ENCODE peak calls at places on chromosome 9, in eight cellular contexts. One of them, this sample, is unnamed.

GRCh38 chr9:98085955-98086354 is 29.4 kb downstream of the NANS start:
- DNase-seq in neural progenitor cell: peak; percentile 89
- DNase-seq in neuronal stem cell: peak; percentile 59
- DNase-seq in spleen: peak; percentile 29
- DNase-seq in aorta: no peak
- DNase-seq in tibial artery: no peak
- DNase-seq in CD4-positive, CD25-positive, alpha-beta regulatory T cell: no peak
- DNase-seq in PC-9: no peak
- DNase-seq in this sample: no peak

GRCh38 chr9:116499986-116500871 is 186.9 kb upstream of the TRIM32 start:
- DNase-seq in neural progenitor cell: peak; percentile 80
- DNase-seq in neuronal stem cell: no peak
- DNase-seq in spleen: no peak
- DNase-seq in aorta: no peak
- DNase-seq in tibial artery: no peak
- DNase-seq in CD4-positive, CD25-positive, alpha-beta regulatory T cell: no peak
- DNase-seq in PC-9: no peak
- DNase-seq in this sample: peak; percentile 50

GRCh38 chr9:93321220-93321610 is 130.3 kb upstream of the FAM120A start:
- DNase-seq in neural progenitor cell: no peak
- DNase-seq in neuronal stem cell: no peak
- DNase-seq in spleen: no peak
- DNase-seq in aorta: no peak
- DNase-seq in tibial artery: no peak
- DNase-seq in CD4-positive, CD25-positive, alpha-beta regulatory T cell: no peak
- DNase-seq in PC-9: no peak
- DNase-seq in this sample: no peak

GRCh38 chr9:123929177-123929869 is 603 bp downstream of the DENND1A start:
- DNase-seq in neural progenitor cell: peak; percentile 35
- DNase-seq in neuronal stem cell: no peak
- DNase-seq in spleen: no peak
- DNase-seq in aorta: peak; percentile 59
- DNase-seq in tibial artery: no peak
- DNase-seq in CD4-positive, CD25-positive, alpha-beta regulatory T cell: peak; percentile 29
- DNase-seq in PC-9: no peak
- DNase-seq in this sample: peak; percentile 21

GRCh38 chr9:104367507-104367906 is 136.6 kb upstream of the OR13F1 start:
- DNase-seq in neural progenitor cell: no peak
- DNase-seq in neuronal stem cell: no peak
- DNase-seq in spleen: no peak
- DNase-seq in aorta: no peak
- DNase-seq in tibial artery: no peak
- DNase-seq in CD4-positive, CD25-positive, alpha-beta regulatory T cell: no peak
- DNase-seq in PC-9: no peak
- DNase-seq in this sample: no peak

GRCh38 chr9:33791117-33791516 is 4.2 kb upstream of the PRSS3 start:
- DNase-seq in neural progenitor cell: no peak
- DNase-seq in neuronal stem cell: no peak
- DNase-seq in spleen: no peak
- DNase-seq in aorta: peak; percentile 58
- DNase-seq in tibial artery: no peak
- DNase-seq in CD4-positive, CD25-positive, alpha-beta regulatory T cell: no peak
- DNase-seq in PC-9: no peak
- DNase-seq in this sample: no peak

GRCh38 chr9:78407636-78408312 is 110.8 kb downstream of the PSAT1 start:
- DNase-seq in neural progenitor cell: no peak
- DNase-seq in neuronal stem cell: no peak
- DNase-seq in spleen: no peak
- DNase-seq in aorta: no peak
- DNase-seq in tibial artery: no peak
- DNase-seq in CD4-positive, CD25-positive, alpha-beta regulatory T cell: no peak
- DNase-seq in PC-9: no peak
- DNase-seq in this sample: no peak

GRCh38 chr9:109968332-109968657 is 188.3 kb downstream of the PALM2AKAP2 start:
- DNase-seq in neural progenitor cell: no peak
- DNase-seq in neuronal stem cell: no peak
- DNase-seq in spleen: no peak
- DNase-seq in aorta: no peak
- DNase-seq in tibial artery: no peak
- DNase-seq in CD4-positive, CD25-positive, alpha-beta regulatory T cell: peak; percentile 86
- DNase-seq in PC-9: no peak
- DNase-seq in this sample: no peak

GRCh38 chr9:134181648-134182034 is 17.3 kb upstream of the RNU6ATAC start:
- DNase-seq in neural progenitor cell: no peak
- DNase-seq in neuronal stem cell: no peak
- DNase-seq in spleen: peak; percentile 33
- DNase-seq in aorta: peak; percentile 35
- DNase-seq in tibial artery: peak; percentile 15
- DNase-seq in CD4-positive, CD25-positive, alpha-beta regulatory T cell: no peak
- DNase-seq in PC-9: no peak
- DNase-seq in this sample: no peak

GRCh38 chr9:98159301-98159700 is 33.1 kb downstream of the CORO2A start:
- DNase-seq in neural progenitor cell: no peak
- DNase-seq in neuronal stem cell: no peak
- DNase-seq in spleen: no peak
- DNase-seq in aorta: no peak
- DNase-seq in tibial artery: no peak
- DNase-seq in CD4-positive, CD25-positive, alpha-beta regulatory T cell: no peak
- DNase-seq in PC-9: no peak
- DNase-seq in this sample: no peak

GRCh38 chr9:132662152-132662945 is 7.4 kb downstream of the DDX31 start:
- DNase-seq in neural progenitor cell: no peak
- DNase-seq in neuronal stem cell: no peak
- DNase-seq in spleen: no peak
- DNase-seq in aorta: no peak
- DNase-seq in tibial artery: no peak
- DNase-seq in CD4-positive, CD25-positive, alpha-beta regulatory T cell: no peak
- DNase-seq in PC-9: no peak
- DNase-seq in this sample: no peak

GRCh38 chr9:112793213-112793810 is 42.8 kb downstream of the SNX30 start:
- DNase-seq in neural progenitor cell: peak; percentile 72
- DNase-seq in neuronal stem cell: peak; percentile 30
- DNase-seq in spleen: peak; percentile 92
- DNase-seq in aorta: peak; percentile 76
- DNase-seq in tibial artery: peak; percentile 37
- DNase-seq in CD4-positive, CD25-positive, alpha-beta regulatory T cell: peak; percentile 83
- DNase-seq in PC-9: no peak
- DNase-seq in this sample: peak; percentile 85

GRCh38 chr9:37128051-37128450 is 7.7 kb downstream of the ZCCHC7 start:
- DNase-seq in neural progenitor cell: no peak
- DNase-seq in neuronal stem cell: no peak
- DNase-seq in spleen: no peak
- DNase-seq in aorta: no peak
- DNase-seq in tibial artery: no peak
- DNase-seq in CD4-positive, CD25-positive, alpha-beta regulatory T cell: no peak
- DNase-seq in PC-9: no peak
- DNase-seq in this sample: no peak
- H3K4me3 ChIP-seq in neural progenitor cell: no peak overlapping the region
- H3K4me3 ChIP-seq in neuronal stem cell: no peak overlapping the region
- H3K4me3 ChIP-seq in spleen: no peak overlapping the region
- H3K4me3 ChIP-seq in aorta: no peak overlapping the region
- H3K4me3 ChIP-seq in tibial artery: no peak overlapping the region
- H3K4me3 ChIP-seq in CD4-positive, CD25-positive, alpha-beta regulatory T cell: no peak overlapping the region
- H3K4me3 ChIP-seq in PC-9: no peak overlapping the region
- H3K4me3 ChIP-seq in this sample: no peak overlapping the region

DNA sequence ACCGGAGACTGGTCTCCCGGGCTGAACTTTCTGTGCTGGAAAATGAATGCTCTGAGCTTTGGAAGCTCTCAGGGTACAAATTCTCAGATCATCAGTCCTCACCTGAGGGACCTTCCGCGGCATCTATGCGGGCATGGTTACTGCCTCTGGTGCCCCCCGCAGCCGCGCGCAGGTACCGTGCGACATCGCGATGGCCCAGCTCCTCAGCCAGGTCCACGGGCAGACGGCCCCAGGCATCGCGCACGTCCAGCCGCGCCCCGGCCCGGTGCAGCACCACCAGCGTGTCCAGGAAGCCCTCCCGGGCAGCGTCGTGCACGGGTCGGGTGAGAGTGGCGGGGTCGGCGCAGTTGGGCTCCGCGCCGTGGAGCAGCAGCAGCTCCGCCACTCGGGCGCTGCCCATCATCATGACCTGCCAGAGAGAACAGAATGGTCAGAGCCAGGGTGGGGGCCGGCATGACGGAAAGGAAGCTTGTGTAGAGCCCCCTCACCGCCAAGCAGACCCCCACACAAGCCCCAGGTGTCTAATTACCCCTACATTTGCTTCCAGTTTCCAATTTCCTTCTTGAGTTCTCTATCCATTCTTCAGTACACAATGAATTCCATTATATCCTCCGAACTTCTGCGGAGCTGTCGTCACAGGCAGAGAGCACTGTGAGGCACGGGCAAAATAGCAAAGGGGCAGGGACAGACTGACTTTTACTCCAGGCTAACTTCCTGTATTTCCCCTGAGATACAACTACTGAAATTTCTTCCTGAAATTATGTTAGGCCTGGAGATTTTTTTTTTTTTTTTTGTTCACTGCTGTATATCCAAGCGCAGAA is 23.2 kb downstream of the CDKN2A start:
- DNase-seq in neural progenitor cell: peak; percentile 55
- DNase-seq in neuronal stem cell: peak; percentile 38
- DNase-seq in spleen: no peak
- DNase-seq in aorta: no peak
- DNase-seq in tibial artery: no peak
- DNase-seq in CD4-positive, CD25-positive, alpha-beta regulatory T cell: no peak
- DNase-seq in PC-9: no peak
- DNase-seq in this sample: no peak
- H3K4me1 ChIP-seq in neural progenitor cell: no peaks in the 10 kb centered on the region
- H3K4me1 ChIP-seq in neuronal stem cell: no peaks in the 10 kb centered on the region
- H3K4me1 ChIP-seq in spleen: peaks cover 50% of the 10 kb centered on the region
- H3K4me1 ChIP-seq in aorta: no peaks in the 10 kb centered on the region
- H3K4me1 ChIP-seq in tibial artery: peaks cover 13% of the 10 kb centered on the region
- H3K4me1 ChIP-seq in CD4-positive, CD25-positive, alpha-beta regulatory T cell: peaks cover 31% of the 10 kb centered on the region
- H3K4me1 ChIP-seq in PC-9: peaks cover 15% of the 10 kb centered on the region
- H3K4me1 ChIP-seq in this sample: peaks cover 9% of the 10 kb centered on the region

GRCh38 chr9:135381911-135382310 is 97.7 kb upstream of the PPP1R26 start:
- DNase-seq in neural progenitor cell: no peak
- DNase-seq in neuronal stem cell: no peak
- DNase-seq in spleen: no peak
- DNase-seq in aorta: no peak
- DNase-seq in tibial artery: no peak
- DNase-seq in CD4-positive, CD25-positive, alpha-beta regulatory T cell: no peak
- DNase-seq in PC-9: no peak
- DNase-seq in this sample: no peak

GRCh38 chr9:135377431-135377830 is 102.2 kb upstream of the PPP1R26 start:
- DNase-seq in neural progenitor cell: no peak
- DNase-seq in neuronal stem cell: no peak
- DNase-seq in spleen: no peak
- DNase-seq in aorta: no peak
- DNase-seq in tibial artery: no peak
- DNase-seq in CD4-positive, CD25-positive, alpha-beta regulatory T cell: no peak
- DNase-seq in PC-9: no peak
- DNase-seq in this sample: no peak

GRCh38 chr9:135379540-135380267 is 99.9 kb upstream of the PPP1R26 start:
- DNase-seq in neural progenitor cell: no peak
- DNase-seq in neuronal stem cell: no peak
- DNase-seq in spleen: no peak
- DNase-seq in aorta: no peak
- DNase-seq in tibial artery: no peak
- DNase-seq in CD4-positive, CD25-positive, alpha-beta regulatory T cell: no peak
- DNase-seq in PC-9: no peak
- DNase-seq in this sample: no peak

GRCh38 chr9:135378751-135379150 is 100.8 kb upstream of the PPP1R26 start:
- DNase-seq in neural progenitor cell: no peak
- DNase-seq in neuronal stem cell: no peak
- DNase-seq in spleen: no peak
- DNase-seq in aorta: no peak
- DNase-seq in tibial artery: no peak
- DNase-seq in CD4-positive, CD25-positive, alpha-beta regulatory T cell: no peak
- DNase-seq in PC-9: no peak
- DNase-seq in this sample: no peak

DNA sequence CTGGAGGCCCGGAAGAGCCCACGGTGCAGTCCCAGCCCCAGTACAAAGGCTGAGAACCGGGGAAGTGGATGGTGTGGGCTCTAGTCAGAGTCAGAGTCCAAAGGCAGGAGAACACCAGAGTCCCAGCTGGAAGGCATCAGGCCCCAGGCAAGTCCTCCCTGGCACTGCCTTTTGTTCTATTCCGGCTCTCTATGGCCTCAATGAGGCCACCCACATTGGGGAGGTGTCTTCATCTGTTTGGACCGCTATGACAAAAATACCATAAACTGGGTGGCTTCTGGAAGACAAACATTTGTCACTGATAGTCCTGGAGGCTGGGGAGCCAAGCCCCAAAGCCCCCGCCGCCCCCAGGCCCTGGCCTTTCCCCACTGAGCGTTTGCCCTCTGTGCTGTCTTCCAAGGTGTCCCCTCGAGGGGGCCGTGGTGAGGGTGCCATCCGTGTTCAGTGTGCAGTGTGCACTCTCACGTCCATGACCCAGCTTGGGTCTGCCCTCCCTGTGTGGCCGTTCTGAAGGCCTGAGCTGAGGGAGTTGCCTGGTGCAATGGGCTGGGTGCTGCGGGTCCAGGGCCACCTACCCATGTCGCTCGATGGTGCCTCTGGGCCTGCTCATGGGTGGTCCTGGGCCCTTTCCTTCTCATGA is 99.1 kb upstream of the PPP1R26 start:
- DNase-seq in neural progenitor cell: no peak
- DNase-seq in neuronal stem cell: no peak
- DNase-seq in spleen: no peak
- DNase-seq in aorta: no peak
- DNase-seq in tibial artery: no peak
- DNase-seq in CD4-positive, CD25-positive, alpha-beta regulatory T cell: no peak
- DNase-seq in PC-9: no peak
- DNase-seq in this sample: no peak
- H3K27me3 ChIP-seq in neural progenitor cell: no peaks in the 10 kb centered on the region
- H3K27me3 ChIP-seq in neuronal stem cell: no peaks in the 10 kb centered on the region
- H3K27me3 ChIP-seq in spleen: peaks cover 40% of the 10 kb centered on the region
- H3K27me3 ChIP-seq in aorta: no peaks in the 10 kb centered on the region
- H3K27me3 ChIP-seq in tibial artery: peaks cover 62% of the 10 kb centered on the region
- H3K27me3 ChIP-seq in CD4-positive, CD25-positive, alpha-beta regulatory T cell: no peaks in the 10 kb centered on the region
- H3K27me3 ChIP-seq in PC-9: peaks cover 100% of the 10 kb centered on the region
- H3K27me3 ChIP-seq in this sample: peaks cover 29% of the 10 kb centered on the region

DNA sequence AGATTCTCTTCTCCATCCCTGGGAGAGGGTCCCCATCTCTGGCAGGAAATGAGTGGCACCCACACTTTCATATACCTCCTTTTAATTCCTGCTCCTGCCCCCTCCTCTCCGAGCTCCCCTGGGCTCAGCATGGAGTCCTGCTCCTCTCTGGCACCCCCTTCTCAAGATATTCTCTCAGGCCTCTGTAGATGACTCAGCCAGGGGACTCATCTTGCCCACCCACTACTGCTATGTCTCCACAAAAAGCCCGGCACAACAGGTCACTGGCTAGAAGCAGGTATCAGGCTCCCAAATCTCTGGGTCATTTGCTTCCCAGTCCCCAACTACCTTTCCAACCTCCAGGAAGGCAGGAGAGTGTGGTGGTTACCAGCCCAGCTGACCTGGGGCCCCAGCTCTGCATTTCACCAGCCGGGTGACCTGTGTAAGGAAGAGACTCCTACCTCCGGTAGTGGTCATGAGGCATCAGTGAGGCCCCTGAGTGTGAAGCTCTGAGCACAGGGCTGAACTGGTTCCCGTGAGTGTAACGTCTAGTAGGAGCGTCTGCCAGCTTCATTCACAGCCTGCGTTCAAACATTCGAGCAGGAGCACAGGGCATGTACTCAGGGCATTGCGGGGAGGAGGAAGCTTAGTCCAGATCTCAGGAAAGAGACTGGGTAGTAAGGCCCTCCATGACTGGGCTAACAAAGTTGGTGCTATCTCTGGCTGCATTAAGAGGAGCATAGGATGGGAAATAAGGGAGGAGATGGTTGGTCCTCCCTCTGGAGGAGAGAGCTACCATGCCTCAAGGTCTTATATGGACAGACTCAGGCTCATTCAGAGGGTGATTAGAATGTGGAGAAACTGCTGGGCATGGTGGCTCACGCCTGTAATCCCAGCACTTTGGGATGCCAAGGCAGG is 63.7 kb downstream of the LMX1B start:
- DNase-seq in neural progenitor cell: peak; percentile 36
- DNase-seq in neuronal stem cell: no peak
- DNase-seq in spleen: no peak
- DNase-seq in aorta: no peak
- DNase-seq in tibial artery: no peak
- DNase-seq in CD4-positive, CD25-positive, alpha-beta regulatory T cell: no peak
- DNase-seq in PC-9: no peak
- DNase-seq in this sample: no peak
- H3K4me3 ChIP-seq in neural progenitor cell: no peak overlapping the region
- H3K4me3 ChIP-seq in neuronal stem cell: no peak overlapping the region
- H3K4me3 ChIP-seq in spleen: no peak overlapping the region
- H3K4me3 ChIP-seq in aorta: no peak overlapping the region
- H3K4me3 ChIP-seq in tibial artery: no peak overlapping the region
- H3K4me3 ChIP-seq in CD4-positive, CD25-positive, alpha-beta regulatory T cell: no peak overlapping the region
- H3K4me3 ChIP-seq in PC-9: no peak overlapping the region
- H3K4me3 ChIP-seq in this sample: no peak overlapping the region